ENCODE peak calls at places on chromosomes 7 and 10, in nine cellular contexts. One of them, this sample, is unnamed.

GRCh38 chr7:64871761-64872160 is 31.3 kb upstream of the ZNF273 start:
- DNase-seq in T1000: no peak
- DNase-seq in NCI-H1105 treated with DMSO at 0.1 percent for 48 hours: no peak
- DNase-seq in tibial nerve: no peak
- DNase-seq in GM20000: no peak
- DNase-seq in KG1: no peak
- DNase-seq in activated CD4-positive, CD25-positive, alpha-beta regulatory T cell: no peak
- DNase-seq in hypothalamus: no peak
- DNase-seq in stimulated activated CD8-positive, alpha-beta memory T cell treated with anti-CD3 and anti-CD28 coated beads, Interleukin-7, amount 100 ng/mL, for 24 hours: no peak
- DNase-seq in this sample: no peak

GRCh38 chr10:71831646-71832552 is 19.2 kb downstream of the PSAP start:
- DNase-seq in T1000: peak
- DNase-seq in NCI-H1105 treated with DMSO at 0.1 percent for 48 hours: no peak
- DNase-seq in tibial nerve: no peak
- DNase-seq in GM20000: no peak
- DNase-seq in KG1: no peak
- DNase-seq in activated CD4-positive, CD25-positive, alpha-beta regulatory T cell: no peak
- DNase-seq in hypothalamus: no peak
- DNase-seq in stimulated activated CD8-positive, alpha-beta memory T cell treated with anti-CD3 and anti-CD28 coated beads, Interleukin-7, amount 100 ng/mL, for 24 hours: no peak
- DNase-seq in this sample: no peak

GRCh38 chr7:152869677-152870051 is 110.1 kb downstream of the ACTR3B start:
- DNase-seq in T1000: no peak
- DNase-seq in NCI-H1105 treated with DMSO at 0.1 percent for 48 hours: no peak
- DNase-seq in tibial nerve: no peak
- DNase-seq in GM20000: no peak
- DNase-seq in KG1: no peak
- DNase-seq in activated CD4-positive, CD25-positive, alpha-beta regulatory T cell: no peak
- DNase-seq in hypothalamus: no peak
- DNase-seq in stimulated activated CD8-positive, alpha-beta memory T cell treated with anti-CD3 and anti-CD28 coated beads, Interleukin-7, amount 100 ng/mL, for 24 hours: no peak
- DNase-seq in this sample: peak

GRCh38 chr10:118002581-118002980 is 44.2 kb downstream of the RAB11FIP2 start:
- DNase-seq in T1000: no peak
- DNase-seq in NCI-H1105 treated with DMSO at 0.1 percent for 48 hours: no peak
- DNase-seq in tibial nerve: no peak
- DNase-seq in GM20000: no peak
- DNase-seq in KG1: no peak
- DNase-seq in activated CD4-positive, CD25-positive, alpha-beta regulatory T cell: no peak
- DNase-seq in hypothalamus: no peak
- DNase-seq in stimulated activated CD8-positive, alpha-beta memory T cell treated with anti-CD3 and anti-CD28 coated beads, Interleukin-7, amount 100 ng/mL, for 24 hours: no peak
- DNase-seq in this sample: no peak

GRCh38 chr10:23694921-23695824 is 256.3 kb downstream of the OTUD1 start:
- DNase-seq in T1000: no peak
- DNase-seq in NCI-H1105 treated with DMSO at 0.1 percent for 48 hours: no peak
- DNase-seq in tibial nerve: no peak
- DNase-seq in GM20000: no peak
- DNase-seq in KG1: no peak
- DNase-seq in activated CD4-positive, CD25-positive, alpha-beta regulatory T cell: no peak
- DNase-seq in hypothalamus: no peak
- DNase-seq in stimulated activated CD8-positive, alpha-beta memory T cell treated with anti-CD3 and anti-CD28 coated beads, Interleukin-7, amount 100 ng/mL, for 24 hours: no peak
- DNase-seq in this sample: no peak

GRCh38 chr10:131430716-131431402 is 119.3 kb upstream of the TCERG1L start:
- DNase-seq in T1000: no peak
- DNase-seq in NCI-H1105 treated with DMSO at 0.1 percent for 48 hours: peak
- DNase-seq in tibial nerve: no peak
- DNase-seq in GM20000: no peak
- DNase-seq in KG1: no peak
- DNase-seq in activated CD4-positive, CD25-positive, alpha-beta regulatory T cell: no peak
- DNase-seq in hypothalamus: no peak
- DNase-seq in stimulated activated CD8-positive, alpha-beta memory T cell treated with anti-CD3 and anti-CD28 coated beads, Interleukin-7, amount 100 ng/mL, for 24 hours: no peak
- DNase-seq in this sample: peak

GRCh38 chr7:50210706-50211115 is 93.8 kb upstream of the IKZF1 start:
- DNase-seq in T1000: no peak
- DNase-seq in NCI-H1105 treated with DMSO at 0.1 percent for 48 hours: no peak
- DNase-seq in tibial nerve: no peak
- DNase-seq in GM20000: no peak
- DNase-seq in KG1: no peak
- DNase-seq in activated CD4-positive, CD25-positive, alpha-beta regulatory T cell: no peak
- DNase-seq in hypothalamus: no peak
- DNase-seq in stimulated activated CD8-positive, alpha-beta memory T cell treated with anti-CD3 and anti-CD28 coated beads, Interleukin-7, amount 100 ng/mL, for 24 hours: no peak
- DNase-seq in this sample: no peak

GRCh38 chr7:38545977-38546376 is 85.2 kb downstream of the AMPH start:
- DNase-seq in T1000: no peak
- DNase-seq in NCI-H1105 treated with DMSO at 0.1 percent for 48 hours: no peak
- DNase-seq in tibial nerve: no peak
- DNase-seq in GM20000: no peak
- DNase-seq in KG1: no peak
- DNase-seq in activated CD4-positive, CD25-positive, alpha-beta regulatory T cell: no peak
- DNase-seq in hypothalamus: no peak
- DNase-seq in stimulated activated CD8-positive, alpha-beta memory T cell treated with anti-CD3 and anti-CD28 coated beads, Interleukin-7, amount 100 ng/mL, for 24 hours: no peak
- DNase-seq in this sample: no peak

GRCh38 chr10:80516506-80517075 is 21.1 kb upstream of the SH2D4B start:
- DNase-seq in T1000: no peak
- DNase-seq in NCI-H1105 treated with DMSO at 0.1 percent for 48 hours: no peak
- DNase-seq in tibial nerve: no peak
- DNase-seq in GM20000: no peak
- DNase-seq in KG1: no peak
- DNase-seq in activated CD4-positive, CD25-positive, alpha-beta regulatory T cell: no peak
- DNase-seq in hypothalamus: no peak
- DNase-seq in stimulated activated CD8-positive, alpha-beta memory T cell treated with anti-CD3 and anti-CD28 coated beads, Interleukin-7, amount 100 ng/mL, for 24 hours: no peak
- DNase-seq in this sample: peak

GRCh38 chr10:124005091-124005490 is 88.3 kb downstream of the CHST15 start:
- DNase-seq in T1000: no peak
- DNase-seq in NCI-H1105 treated with DMSO at 0.1 percent for 48 hours: no peak
- DNase-seq in tibial nerve: no peak
- DNase-seq in GM20000: no peak
- DNase-seq in KG1: no peak
- DNase-seq in activated CD4-positive, CD25-positive, alpha-beta regulatory T cell: no peak
- DNase-seq in hypothalamus: no peak
- DNase-seq in stimulated activated CD8-positive, alpha-beta memory T cell treated with anti-CD3 and anti-CD28 coated beads, Interleukin-7, amount 100 ng/mL, for 24 hours: no peak
- DNase-seq in this sample: no peak

GRCh38 chr10:97827778-97828291 is 21.8 kb upstream of the GOLGA7B start:
- DNase-seq in T1000: peak
- DNase-seq in NCI-H1105 treated with DMSO at 0.1 percent for 48 hours: no peak
- DNase-seq in tibial nerve: no peak
- DNase-seq in GM20000: no peak
- DNase-seq in KG1: no peak
- DNase-seq in activated CD4-positive, CD25-positive, alpha-beta regulatory T cell: no peak
- DNase-seq in hypothalamus: no peak
- DNase-seq in stimulated activated CD8-positive, alpha-beta memory T cell treated with anti-CD3 and anti-CD28 coated beads, Interleukin-7, amount 100 ng/mL, for 24 hours: no peak
- DNase-seq in this sample: no peak

GRCh38 chr10:91955114-91955513 is 31.5 kb downstream of the BTAF1 start:
- DNase-seq in T1000: no peak
- DNase-seq in NCI-H1105 treated with DMSO at 0.1 percent for 48 hours: no peak
- DNase-seq in tibial nerve: no peak
- DNase-seq in GM20000: no peak
- DNase-seq in KG1: no peak
- DNase-seq in activated CD4-positive, CD25-positive, alpha-beta regulatory T cell: no peak
- DNase-seq in hypothalamus: no peak
- DNase-seq in stimulated activated CD8-positive, alpha-beta memory T cell treated with anti-CD3 and anti-CD28 coated beads, Interleukin-7, amount 100 ng/mL, for 24 hours: no peak
- DNase-seq in this sample: no peak

GRCh38 chr7:41779918-41780317 is 77.0 kb upstream of the INHBA start:
- DNase-seq in T1000: no peak
- DNase-seq in NCI-H1105 treated with DMSO at 0.1 percent for 48 hours: no peak
- DNase-seq in tibial nerve: no peak
- DNase-seq in GM20000: no peak
- DNase-seq in KG1: peak
- DNase-seq in activated CD4-positive, CD25-positive, alpha-beta regulatory T cell: no peak
- DNase-seq in hypothalamus: no peak
- DNase-seq in stimulated activated CD8-positive, alpha-beta memory T cell treated with anti-CD3 and anti-CD28 coated beads, Interleukin-7, amount 100 ng/mL, for 24 hours: no peak
- DNase-seq in this sample: no peak

This sample was measured in cardiac septum.